ENCODE peak calls at places on chromosomes 1 and 21, in nine cellular contexts. One of them, this sample, is unnamed.

GRCh38 chr21:21175798-21176334 is 177.7 kb downstream of the NCAM2 start:
- DNase-seq in ELR: no peak
- DNase-seq in CD4-positive, alpha-beta T cell: no peak
- DNase-seq in T1000: no peak
- DNase-seq in A549: no peak
- DNase-seq in amniotic stem cell: no peak
- DNase-seq in choroid plexus epithelial cell: no peak
- DNase-seq in NCI-H1694: no peak
- DNase-seq in activated CD4-positive, alpha-beta T cell treated with anti-CD3 and anti-CD28 coated beads, Interleukin-2, amount 50 U/mL, for 48 hours: no peak
- DNase-seq in this sample: no peak

GRCh38 chr1:38135621-38136414 is 89.2 kb upstream of the POU3F1 start:
- DNase-seq in A549: no peak
- DNase-seq in amniotic stem cell: no peak
- DNase-seq in T1000: no peak
- DNase-seq in ELR: no peak
- DNase-seq in choroid plexus epithelial cell: peak; percentile 8
- DNase-seq in activated CD4-positive, alpha-beta T cell treated with anti-CD3 and anti-CD28 coated beads, Interleukin-2, amount 50 U/mL, for 48 hours: no peak
- DNase-seq in NCI-H1694: no peak
- DNase-seq in CD4-positive, alpha-beta T cell: no peak
- DNase-seq in this sample: no peak

GRCh38 chr1:146016891-146017290 is 4.6 kb downstream of the HJV start:
- DNase-seq in NCI-H1694: no peak
- DNase-seq in A549: no peak
- DNase-seq in CD4-positive, alpha-beta T cell: no peak
- DNase-seq in choroid plexus epithelial cell: no peak
- DNase-seq in ELR: no peak
- DNase-seq in amniotic stem cell: no peak
- DNase-seq in T1000: no peak
- DNase-seq in activated CD4-positive, alpha-beta T cell treated with anti-CD3 and anti-CD28 coated beads, Interleukin-2, amount 50 U/mL, for 48 hours: no peak
- DNase-seq in this sample: no peak

GRCh38 chr1:53545663-53546408 is 86.6 kb downstream of the DMRTB1 start:
- DNase-seq in A549: no peak
- DNase-seq in T1000: no peak
- DNase-seq in NCI-H1694: peak; percentile 84
- DNase-seq in CD4-positive, alpha-beta T cell: no peak
- DNase-seq in amniotic stem cell: no peak
- DNase-seq in choroid plexus epithelial cell: no peak
- DNase-seq in activated CD4-positive, alpha-beta T cell treated with anti-CD3 and anti-CD28 coated beads, Interleukin-2, amount 50 U/mL, for 48 hours: no peak
- DNase-seq in ELR: no peak
- DNase-seq in this sample: no peak

GRCh38 chr1:115505157-115505571 is 136.6 kb upstream of the VANGL1 start:
- DNase-seq in CD4-positive, alpha-beta T cell: no peak
- DNase-seq in A549: no peak
- DNase-seq in NCI-H1694: no peak
- DNase-seq in choroid plexus epithelial cell: no peak
- DNase-seq in amniotic stem cell: no peak
- DNase-seq in T1000: no peak
- DNase-seq in activated CD4-positive, alpha-beta T cell treated with anti-CD3 and anti-CD28 coated beads, Interleukin-2, amount 50 U/mL, for 48 hours: no peak
- DNase-seq in ELR: no peak
- DNase-seq in this sample: peak; percentile 8

GRCh38 chr1:208161656-208162375 is 82.4 kb downstream of the PLXNA2 start:
- DNase-seq in amniotic stem cell: no peak
- DNase-seq in T1000: no peak
- DNase-seq in NCI-H1694: peak; percentile 94
- DNase-seq in choroid plexus epithelial cell: no peak
- DNase-seq in ELR: no peak
- DNase-seq in CD4-positive, alpha-beta T cell: no peak
- DNase-seq in A549: no peak
- DNase-seq in activated CD4-positive, alpha-beta T cell treated with anti-CD3 and anti-CD28 coated beads, Interleukin-2, amount 50 U/mL, for 48 hours: no peak
- DNase-seq in this sample: no peak

GRCh38 chr1:24978383-24979032 is 48.4 kb upstream of the RUNX3 start:
- DNase-seq in choroid plexus epithelial cell: no peak
- DNase-seq in amniotic stem cell: no peak
- DNase-seq in NCI-H1694: no peak
- DNase-seq in CD4-positive, alpha-beta T cell: no peak
- DNase-seq in A549: no peak
- DNase-seq in T1000: no peak
- DNase-seq in activated CD4-positive, alpha-beta T cell treated with anti-CD3 and anti-CD28 coated beads, Interleukin-2, amount 50 U/mL, for 48 hours: no peak
- DNase-seq in ELR: no peak
- DNase-seq in this sample: no peak

GRCh38 chr1:1208713-1209433 is 2.5 kb upstream of the TNFRSF18 start:
- DNase-seq in choroid plexus epithelial cell: peak; percentile 40
- DNase-seq in activated CD4-positive, alpha-beta T cell treated with anti-CD3 and anti-CD28 coated beads, Interleukin-2, amount 50 U/mL, for 48 hours: peak; percentile 83
- DNase-seq in CD4-positive, alpha-beta T cell: no peak
- DNase-seq in amniotic stem cell: no peak
- DNase-seq in NCI-H1694: no peak
- DNase-seq in A549: no peak
- DNase-seq in ELR: no peak
- DNase-seq in T1000: no peak
- DNase-seq in this sample: no peak

GRCh38 chr1:151994956-151995355 is 1.3 kb upstream of the S100A10 start:
- DNase-seq in ELR: peak; percentile 97
- DNase-seq in amniotic stem cell: peak; percentile 94
- DNase-seq in A549: peak; percentile 95
- DNase-seq in activated CD4-positive, alpha-beta T cell treated with anti-CD3 and anti-CD28 coated beads, Interleukin-2, amount 50 U/mL, for 48 hours: no peak
- DNase-seq in choroid plexus epithelial cell: peak; percentile 48
- DNase-seq in CD4-positive, alpha-beta T cell: no peak
- DNase-seq in NCI-H1694: no peak
- DNase-seq in T1000: peak; percentile 89
- DNase-seq in this sample: peak; percentile 81

GRCh38 chr1:90724926-90725325 is 7.8 kb upstream of the BARHL2 start:
- DNase-seq in choroid plexus epithelial cell: no peak
- DNase-seq in NCI-H1694: no peak
- DNase-seq in A549: no peak
- DNase-seq in activated CD4-positive, alpha-beta T cell treated with anti-CD3 and anti-CD28 coated beads, Interleukin-2, amount 50 U/mL, for 48 hours: no peak
- DNase-seq in amniotic stem cell: no peak
- DNase-seq in ELR: no peak
- DNase-seq in T1000: no peak
- DNase-seq in CD4-positive, alpha-beta T cell: no peak
- DNase-seq in this sample: no peak

GRCh38 chr1:41631971-41632370 is 147.5 kb upstream of the EDN2 start:
- DNase-seq in CD4-positive, alpha-beta T cell: no peak
- DNase-seq in NCI-H1694: no peak
- DNase-seq in T1000: no peak
- DNase-seq in ELR: peak; percentile 85
- DNase-seq in choroid plexus epithelial cell: peak; percentile 47
- DNase-seq in amniotic stem cell: no peak
- DNase-seq in A549: no peak
- DNase-seq in activated CD4-positive, alpha-beta T cell treated with anti-CD3 and anti-CD28 coated beads, Interleukin-2, amount 50 U/mL, for 48 hours: no peak
- DNase-seq in this sample: no peak

GRCh38 chr21:15001773-15002647 is 62.8 kb downstream of the NRIP1 start:
- DNase-seq in amniotic stem cell: no peak
- DNase-seq in NCI-H1694: no peak
- DNase-seq in CD4-positive, alpha-beta T cell: no peak
- DNase-seq in T1000: no peak
- DNase-seq in activated CD4-positive, alpha-beta T cell treated with anti-CD3 and anti-CD28 coated beads, Interleukin-2, amount 50 U/mL, for 48 hours: no peak
- DNase-seq in ELR: no peak
- DNase-seq in A549: no peak
- DNase-seq in choroid plexus epithelial cell: no peak
- DNase-seq in this sample: no peak

GRCh38 chr21:41459884-41460534 is 34.0 kb downstream of the MX1 start:
- DNase-seq in ELR: no peak
- DNase-seq in CD4-positive, alpha-beta T cell: no peak
- DNase-seq in A549: no peak
- DNase-seq in activated CD4-positive, alpha-beta T cell treated with anti-CD3 and anti-CD28 coated beads, Interleukin-2, amount 50 U/mL, for 48 hours: no peak
- DNase-seq in amniotic stem cell: no peak
- DNase-seq in T1000: no peak
- DNase-seq in choroid plexus epithelial cell: no peak
- DNase-seq in NCI-H1694: no peak
- DNase-seq in this sample: no peak

GRCh38 chr1:22078133-22078532 is 25.6 kb downstream of the CDC42 start:
- DNase-seq in choroid plexus epithelial cell: no peak
- DNase-seq in CD4-positive, alpha-beta T cell: no peak
- DNase-seq in A549: no peak
- DNase-seq in T1000: no peak
- DNase-seq in NCI-H1694: no peak
- DNase-seq in amniotic stem cell: no peak
- DNase-seq in ELR: no peak
- DNase-seq in activated CD4-positive, alpha-beta T cell treated with anti-CD3 and anti-CD28 coated beads, Interleukin-2, amount 50 U/mL, for 48 hours: no peak
- DNase-seq in this sample: no peak

GRCh38 chr1:169475806-169476205 is 9.9 kb downstream of the SLC19A2 start:
- DNase-seq in T1000: no peak
- DNase-seq in choroid plexus epithelial cell: no peak
- DNase-seq in activated CD4-positive, alpha-beta T cell treated with anti-CD3 and anti-CD28 coated beads, Interleukin-2, amount 50 U/mL, for 48 hours: no peak
- DNase-seq in ELR: no peak
- DNase-seq in A549: no peak
- DNase-seq in amniotic stem cell: no peak
- DNase-seq in NCI-H1694: no peak
- DNase-seq in CD4-positive, alpha-beta T cell: no peak
- DNase-seq in this sample: no peak

GRCh38 chr1:111200802-111201161 is 336 bp upstream of the DENND2D start:
- DNase-seq in amniotic stem cell: no peak
- DNase-seq in CD4-positive, alpha-beta T cell: no peak
- DNase-seq in ELR: no peak
- DNase-seq in activated CD4-positive, alpha-beta T cell treated with anti-CD3 and anti-CD28 coated beads, Interleukin-2, amount 50 U/mL, for 48 hours: no peak
- DNase-seq in NCI-H1694: no peak
- DNase-seq in choroid plexus epithelial cell: no peak
- DNase-seq in T1000: no peak
- DNase-seq in A549: no peak
- DNase-seq in this sample: no peak

GRCh38 chr1:152110365-152110859 is 4.8 kb downstream of the TCHH start:
- DNase-seq in ELR: peak; percentile 72
- DNase-seq in choroid plexus epithelial cell: peak; percentile 44
- DNase-seq in NCI-H1694: no peak
- DNase-seq in CD4-positive, alpha-beta T cell: no peak
- DNase-seq in amniotic stem cell: no peak
- DNase-seq in T1000: no peak
- DNase-seq in activated CD4-positive, alpha-beta T cell treated with anti-CD3 and anti-CD28 coated beads, Interleukin-2, amount 50 U/mL, for 48 hours: peak; percentile 48
- DNase-seq in A549: peak; percentile 67
- DNase-seq in this sample: no peak

GRCh38 chr1:156910309-156910782 is 10.1 kb upstream of the LRRC71 start:
- DNase-seq in activated CD4-positive, alpha-beta T cell treated with anti-CD3 and anti-CD28 coated beads, Interleukin-2, amount 50 U/mL, for 48 hours: peak; percentile 66
- DNase-seq in ELR: no peak
- DNase-seq in CD4-positive, alpha-beta T cell: peak; percentile 47
- DNase-seq in T1000: no peak
- DNase-seq in NCI-H1694: peak; percentile 68
- DNase-seq in amniotic stem cell: no peak
- DNase-seq in A549: peak; percentile 43
- DNase-seq in choroid plexus epithelial cell: peak; percentile 28
- DNase-seq in this sample: no peak

GRCh38 chr1:231214918-231215675 is 25.9 kb upstream of the GNPAT start:
- DNase-seq in choroid plexus epithelial cell: no peak
- DNase-seq in activated CD4-positive, alpha-beta T cell treated with anti-CD3 and anti-CD28 coated beads, Interleukin-2, amount 50 U/mL, for 48 hours: no peak
- DNase-seq in amniotic stem cell: no peak
- DNase-seq in A549: no peak
- DNase-seq in ELR: no peak
- DNase-seq in NCI-H1694: no peak
- DNase-seq in CD4-positive, alpha-beta T cell: no peak
- DNase-seq in T1000: no peak
- DNase-seq in this sample: no peak

GRCh38 chr1:220528679-220529529 is 968 bp downstream of the MARK1 start:
- DNase-seq in ELR: peak; percentile 1
- DNase-seq in CD4-positive, alpha-beta T cell: no peak
- DNase-seq in NCI-H1694: no peak
- DNase-seq in T1000: no peak
- DNase-seq in amniotic stem cell: no peak
- DNase-seq in activated CD4-positive, alpha-beta T cell treated with anti-CD3 and anti-CD28 coated beads, Interleukin-2, amount 50 U/mL, for 48 hours: no peak
- DNase-seq in A549: no peak
- DNase-seq in choroid plexus epithelial cell: no peak
- DNase-seq in this sample: no peak

This sample was measured in AG04450.